ENCODE peak calls at places on chromosomes 5 and 9, in four cellular contexts. O, W, R and Q are unnamed samples.

GRCh38 chr5:180436275-180436674 is 57.9 kb upstream of the CNOT6 start:
- DNase-seq in O (no peak), W (no peak), R (no peak), Q (no peak)

GRCh38 chr9:111926421-111926875 is 29.8 kb downstream of the UGCG start:
- DNase-seq in O (peak), R (no peak), W (peak), Q (peak)

GRCh38 chr5:68849906-68850305 is 243.9 kb upstream of the SLC30A5 start:
- DNase-seq in R (no peak), W (no peak), O (no peak), Q (no peak)

GRCh38 chr5:179405426-179406030 is 60.3 kb upstream of the ADAMTS2 start:
- DNase-seq in O (no peak), W (no peak), R (no peak), Q (no peak)

GRCh38 chr9:3968891-3969290 is 331.0 kb downstream of the GLIS3 start:
- DNase-seq in O (no peak), W (no peak), R (peak), Q (no peak)

GRCh38 chr9:84974790-84975189 is 305.3 kb downstream of the NTRK2 start:
- DNase-seq in W (no peak), O (no peak), R (no peak), Q (no peak)

GRCh38 chr5:91223886-91224285 is 159.2 kb downstream of the ARRDC3 start:
- DNase-seq in R (no peak), W (no peak), O (peak), Q (no peak)

GRCh38 chr5:149632311-149633251 is 51.3 kb downstream of the ARHGEF37 start:
- DNase-seq in O (peak), W (no peak), R (no peak), Q (no peak)

GRCh38 chr9:22990349-22990748 is 543.7 kb downstream of the DMRTA1 start:
- DNase-seq in W (no peak), O (no peak), R (no peak), Q (no peak)

GRCh38 chr5:98514106-98514665 is 259.3 kb upstream of the RGMB start:
- DNase-seq in W (no peak), R (no peak), O (no peak), Q (no peak)

GRCh38 chr5:167945542-167946384 is 345.7 kb upstream of the WWC1 start:
- DNase-seq in W (no peak), R (no peak), O (peak), Q (peak)

GRCh38 chr9:76876098-76876497 is 29.8 kb downstream of the PRUNE2 start:
- DNase-seq in O (no peak), R (no peak), W (no peak), Q (no peak)

GRCh38 chr9:78167356-78167755 is 68.5 kb upstream of the CEP78 start:
- DNase-seq in O (no peak), W (no peak), R (no peak), Q (peak)

GRCh38 chr5:175243441-175243840 is 200.5 kb downstream of the DRD1 start:
- DNase-seq in O (no peak), W (no peak), R (no peak), Q (no peak)

GRCh38 chr5:109191153-109191558 is 218.6 kb downstream of the PJA2 start:
- DNase-seq in R (peak), O (peak), W (no peak), Q (no peak)

GRCh38 chr5:5736007-5736406 is 313.5 kb downstream of the ICE1 start:
- DNase-seq in O (no peak), R (no peak), W (no peak), Q (no peak)

GRCh38 chr9:126503333-126504085 is 110.2 kb upstream of the LMX1B start:
- DNase-seq in R (no peak), W (no peak), O (no peak), Q (peak)

GRCh38 chr5:60649288-60649917 is 50.6 kb downstream of the DEPDC1B start:
- DNase-seq in W (peak), O (no peak), R (peak), Q (no peak)

GRCh38 chr5:61617995-61618525 is 286.0 kb downstream of the ZSWIM6 start:
- DNase-seq in R (no peak), O (no peak), W (no peak), Q (no peak)

GRCh38 chr9:129273941-129274709 is 96.1 kb upstream of the IER5L start:
- DNase-seq in W (no peak), R (no peak), O (no peak), Q (no peak)

GRCh38 chr5:112136773-112137172 is 282.3 kb downstream of the EPB41L4A start:
- DNase-seq in W (no peak), R (no peak), O (no peak), Q (no peak)

GRCh38 chr9:95313010-95313498 is 4.5 kb downstream of the FANCC start:
- DNase-seq in W (peak), O (no peak), R (peak), Q (peak)

GRCh38 chr9:133686642-133687575 is 50.7 kb downstream of the DBH start:
- DNase-seq in R (no peak), W (no peak), O (no peak), Q (peak)

GRCh38 chr9:37538099-37538498 is 38.1 kb downstream of the FBXO10 start:
- DNase-seq in O (no peak), R (no peak), W (no peak), Q (no peak)

GRCh38 chr5:109844148-109844547 is 154.4 kb downstream of the MAN2A1 start:
- DNase-seq in W (peak), O (no peak), R (no peak), Q (no peak)

GRCh38 chr5:127550652-127551409 is 33.4 kb downstream of the PRRC1 start:
- DNase-seq in W (no peak), R (no peak), O (no peak), Q (no peak)

GRCh38 chr5:685262-686171 is 7.6 kb downstream of the TPPP start:
- DNase-seq in O (no peak), R (no peak), W (no peak), Q (no peak)

GRCh38 chr9:93931905-93932304 is 23.2 kb downstream of the BARX1 start:
- DNase-seq in R (no peak), W (no peak), O (no peak), Q (no peak)